ENCODE peak calls at places on chromosomes 11 and 22, in five cellular contexts. I is PC-3; U is RWPE2; O is aorta; Q is activated CD8-positive, alpha-beta T cell treated with anti-CD3 and anti-CD28 coated beads, Interleukin-2, amount 10 ng/mL, durations not matched to agents 7 days and 5 days. V is an unnamed sample.

GRCh38 chr22:38163844-38164577 is 17.6 kb downstream of the PLA2G6 start:
- ATAC-seq in I (no peak), U (no peak), O (no peak), Q (no peak), V (no peak)

GRCh38 chr11:65471410-65471762 is 27.5 kb upstream of the MALAT1 start:
- ATAC-seq in I (peak), U (peak), O (peak), Q (no peak), V (peak)

GRCh38 chr22:41348964-41349484 is 32.7 kb upstream of the TEF start:
- ATAC-seq in I (no peak), U (no peak), O (no peak), Q (no peak), V (no peak)

GRCh38 chr11:119509277-119509841 is 86.4 kb upstream of the THY1 start:
- ATAC-seq in I (no peak), U (no peak), O (no peak), Q (no peak), V (peak)

GRCh38 chr11:106956887-106957505 is 61.3 kb downstream of the GUCY1A2 start:
- ATAC-seq in I (no peak), U (no peak), O (no peak), Q (no peak), V (no peak)

GRCh38 chr11:13010737-13011342 is 1.7 kb downstream of the RASSF10 start:
- ATAC-seq in I (no peak), U (no peak), O (peak), Q (no peak), V (peak)

GRCh38 chr11:15815246-15816209 is 540.8 kb downstream of the SOX6 start:
- ATAC-seq in I (no peak), U (peak), O (no peak), Q (no peak), V (no peak)

GRCh38 chr11:9276571-9276970 is 11.4 kb upstream of the DENND5A start:
- ATAC-seq in I (peak), U (peak), O (no peak), Q (no peak), V (no peak)

V was measured in esophagus mucosa.